ENCODE peak calls at places on chromosomes 6 and 20, in five cellular contexts. One of them, this sample, is unnamed.

GRCh38 chr6:145214570-145214969 is 520.8 kb downstream of the EPM2A start:
- DNase-seq in HepG2: peak; percentile 47
- DNase-seq in K562: peak; percentile 33
- DNase-seq in GM12878: no peak
- DNase-seq in H1: no peak
- DNase-seq in this sample: peak; percentile 36

GRCh38 chr6:22411408-22412105 is 114.7 kb upstream of the PRL start:
- DNase-seq in H1: no peak
- DNase-seq in K562: no peak
- DNase-seq in GM12878: no peak
- DNase-seq in HepG2: no peak
- DNase-seq in this sample: no peak

GRCh38 chr20:36919715-36920333 is 31.7 kb downstream of the SAMHD1 start:
- DNase-seq in GM12878: peak; percentile 13
- DNase-seq in H1: no peak
- DNase-seq in K562: peak; percentile 71
- DNase-seq in HepG2: peak; percentile 73
- DNase-seq in this sample: peak; percentile 49

GRCh38 chr6:107690864-107691661 is 133.1 kb downstream of the SCML4 start:
- DNase-seq in H1: no peak
- DNase-seq in HepG2: no peak
- DNase-seq in K562: no peak
- DNase-seq in GM12878: no peak
- DNase-seq in this sample: no peak

GRCh38 chr6:35024601-35025054 is 116.5 kb downstream of the TCP11 start:
- DNase-seq in GM12878: no peak
- DNase-seq in HepG2: peak; percentile 28
- DNase-seq in H1: no peak
- DNase-seq in K562: peak; percentile 65
- DNase-seq in this sample: peak; percentile 29

GRCh38 chr20:50207026-50207425 is 16.4 kb downstream of the CEBPB start:
- DNase-seq in GM12878: no peak
- DNase-seq in K562: no peak
- DNase-seq in HepG2: no peak
- DNase-seq in H1: no peak
- DNase-seq in this sample: no peak

GRCh38 chr6:46098678-46099077 is 31.1 kb upstream of the ENPP4 start:
- DNase-seq in K562: no peak
- DNase-seq in H1: no peak
- DNase-seq in HepG2: peak; percentile 68
- DNase-seq in GM12878: no peak
- DNase-seq in this sample: peak; percentile 51

GRCh38 chr20:47055699-47056369 is 161.2 kb downstream of the EYA2 start:
- DNase-seq in H1: no peak
- DNase-seq in K562: no peak
- DNase-seq in HepG2: no peak
- DNase-seq in GM12878: no peak
- DNase-seq in this sample: no peak

GRCh38 chr6:127446356-127446755 is 12.8 kb downstream of the KIAA0408 start:
- DNase-seq in H1: no peak
- DNase-seq in HepG2: no peak
- DNase-seq in GM12878: no peak
- DNase-seq in K562: no peak
- DNase-seq in this sample: no peak

GRCh38 chr6:11325431-11325830 is 93.0 kb upstream of the NEDD9 start:
- DNase-seq in K562: no peak
- DNase-seq in HepG2: no peak
- DNase-seq in H1: no peak
- DNase-seq in GM12878: no peak
- DNase-seq in this sample: no peak
- TF ChIP-seq JUND in K562: no peak
- TF ChIP-seq JUND in HepG2: no peak
- TF ChIP-seq JUND in H1: no peak
- TF ChIP-seq JUND in GM12878: no peak
- TF ChIP-seq JUND in this sample: no peak

GRCh38 chr20:63099426-63100267 is 92.9 kb upstream of the BHLHE23 start:
- DNase-seq in GM12878: no peak
- DNase-seq in K562: no peak
- DNase-seq in H1: no peak
- DNase-seq in HepG2: no peak
- DNase-seq in this sample: no peak

GRCh38 chr20:63097336-63097831 is 90.6 kb upstream of the BHLHE23 start:
- DNase-seq in HepG2: no peak
- DNase-seq in H1: no peak
- DNase-seq in GM12878: no peak
- DNase-seq in K562: no peak
- DNase-seq in this sample: no peak

GRCh38 chr20:63100401-63100925 is 93.7 kb upstream of the BHLHE23 start:
- DNase-seq in K562: no peak
- DNase-seq in HepG2: no peak
- DNase-seq in GM12878: no peak
- DNase-seq in H1: no peak
- DNase-seq in this sample: no peak

GRCh38 chr20:63096681-63097335 is 90.0 kb upstream of the BHLHE23 start:
- DNase-seq in HepG2: no peak
- DNase-seq in GM12878: no peak
- DNase-seq in H1: no peak
- DNase-seq in K562: no peak
- DNase-seq in this sample: no peak

GRCh38 chr20:63098195-63098810 is 91.5 kb upstream of the BHLHE23 start:
- DNase-seq in HepG2: no peak
- DNase-seq in GM12878: no peak
- DNase-seq in K562: no peak
- DNase-seq in H1: no peak
- DNase-seq in this sample: no peak
- TF ChIP-seq SRF in HepG2: no peak
- TF ChIP-seq SRF in GM12878: no peak
- TF ChIP-seq SRF in K562: no peak
- TF ChIP-seq SRF in H1: no peak
- TF ChIP-seq SRF in this sample: no peak

DNA sequence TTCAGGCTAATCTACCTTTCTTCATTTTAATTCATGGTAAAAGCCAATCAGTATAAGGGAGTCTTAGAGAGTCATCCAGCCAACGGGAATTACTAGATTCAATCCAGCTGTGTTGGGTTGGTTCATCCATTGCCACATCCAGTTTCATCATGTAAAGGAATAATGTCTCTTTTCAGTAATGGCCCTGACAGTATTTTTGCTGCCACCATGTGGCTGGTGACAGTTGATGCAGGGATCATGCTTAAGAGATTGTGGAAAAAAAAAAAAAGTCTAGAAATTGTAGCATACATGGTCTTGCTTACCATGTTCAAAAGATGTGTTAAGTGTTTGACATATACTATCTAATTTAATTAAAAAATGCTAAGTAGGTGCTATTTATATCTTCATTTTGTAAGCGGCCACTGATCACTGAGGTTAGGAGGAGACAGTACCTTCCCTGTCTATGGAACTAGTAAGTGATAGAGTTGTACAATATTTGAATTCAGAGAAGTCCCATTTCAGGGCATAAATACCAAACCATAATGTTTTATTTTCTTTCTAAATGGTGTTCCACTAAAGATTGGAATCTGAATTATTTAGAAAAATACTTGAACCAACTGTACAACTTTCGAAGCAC is 135.9 kb downstream of the KHDRBS2 start:
- DNase-seq in GM12878: no peak
- DNase-seq in K562: peak; percentile 19
- DNase-seq in HepG2: peak; percentile 72
- DNase-seq in H1: no peak
- DNase-seq in this sample: peak; percentile 6
- TF ChIP-seq ATF3 in GM12878: no peak
- TF ChIP-seq ATF3 in K562: no peak
- TF ChIP-seq ATF3 in HepG2: no peak
- TF ChIP-seq ATF3 in H1: no peak
- TF ChIP-seq ATF3 in this sample: no peak

GRCh38 chr20:1337441-1337840 is 8.5 kb upstream of the SDCBP2 start:
- DNase-seq in H1: no peak
- DNase-seq in GM12878: no peak
- DNase-seq in HepG2: no peak
- DNase-seq in K562: no peak
- DNase-seq in this sample: no peak

GRCh38 chr20:1335961-1336698 is 7.2 kb upstream of the SDCBP2 start:
- DNase-seq in GM12878: no peak
- DNase-seq in H1: no peak
- DNase-seq in HepG2: no peak
- DNase-seq in K562: no peak
- DNase-seq in this sample: no peak

GRCh38 chr20:1338096-1338495 is 9.2 kb upstream of the SDCBP2 start:
- DNase-seq in H1: no peak
- DNase-seq in K562: no peak
- DNase-seq in HepG2: no peak
- DNase-seq in GM12878: no peak
- DNase-seq in this sample: no peak

GRCh38 chr20:1338801-1339200 is 9.9 kb upstream of the SDCBP2 start:
- DNase-seq in GM12878: no peak
- DNase-seq in K562: no peak
- DNase-seq in H1: no peak
- DNase-seq in HepG2: no peak
- DNase-seq in this sample: no peak

DNA sequence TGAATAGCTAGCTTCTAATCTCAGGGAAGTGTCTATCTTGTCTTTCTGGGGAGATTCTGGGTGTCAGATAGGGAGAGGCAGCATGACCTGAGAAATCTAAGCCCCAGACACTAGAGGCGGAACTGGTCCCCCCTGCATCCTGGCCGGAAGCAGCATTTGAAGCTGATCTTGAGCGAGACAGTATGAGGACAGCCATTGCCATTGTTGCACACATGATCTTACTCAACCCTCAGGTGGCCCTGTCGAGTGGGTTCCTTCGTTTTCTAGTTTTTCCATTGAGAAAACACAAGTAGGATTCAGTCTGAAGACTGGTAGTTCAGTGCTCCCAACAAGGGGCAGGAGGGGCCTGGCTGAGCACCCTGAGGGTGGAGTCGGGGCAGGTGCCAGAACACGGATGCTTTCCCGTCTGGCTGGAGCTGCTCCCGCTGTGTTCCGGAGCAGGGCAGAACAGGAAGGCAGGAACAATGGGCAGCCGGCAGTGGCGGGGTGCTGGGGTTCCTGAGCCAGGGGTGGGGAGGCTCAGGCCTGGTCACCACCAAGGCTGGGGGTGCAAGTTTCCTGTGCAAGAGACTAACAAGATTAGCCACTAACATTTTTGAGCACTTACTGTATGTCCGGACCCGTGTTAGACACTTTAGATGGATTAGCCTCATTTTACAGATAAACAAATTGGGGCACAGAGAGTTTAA is 7.9 kb upstream of the SDCBP2 start:
- DNase-seq in K562: no peak
- DNase-seq in H1: no peak
- DNase-seq in HepG2: no peak
- DNase-seq in GM12878: no peak
- DNase-seq in this sample: no peak
- TF ChIP-seq JUND in K562: no peak
- TF ChIP-seq JUND in H1: no peak
- TF ChIP-seq JUND in HepG2: no peak
- TF ChIP-seq JUND in GM12878: no peak
- TF ChIP-seq JUND in this sample: no peak

GRCh38 chr6:122730775-122731386 is 48.6 kb upstream of the FABP7 start:
- DNase-seq in H1: no peak
- DNase-seq in K562: peak; percentile 57
- DNase-seq in HepG2: peak; percentile 41
- DNase-seq in GM12878: no peak
- DNase-seq in this sample: no peak
- TF ChIP-seq SRF in H1: no peak
- TF ChIP-seq SRF in K562: no peak
- TF ChIP-seq SRF in HepG2: no peak
- TF ChIP-seq SRF in GM12878: no peak
- TF ChIP-seq SRF in this sample: no peak

GRCh38 chr6:128803911-128804310 is 79.0 kb upstream of the LAMA2 start:
- DNase-seq in H1: no peak
- DNase-seq in K562: no peak
- DNase-seq in GM12878: no peak
- DNase-seq in HepG2: no peak
- DNase-seq in this sample: no peak

GRCh38 chr6:128808856-128809255 is 74.1 kb upstream of the LAMA2 start:
- DNase-seq in H1: no peak
- DNase-seq in HepG2: no peak
- DNase-seq in GM12878: no peak
- DNase-seq in K562: no peak
- DNase-seq in this sample: no peak

GRCh38 chr6:128806274-128806673 is 76.7 kb upstream of the LAMA2 start:
- DNase-seq in K562: no peak
- DNase-seq in HepG2: no peak
- DNase-seq in GM12878: no peak
- DNase-seq in H1: no peak
- DNase-seq in this sample: no peak

GRCh38 chr6:128801621-128802020 is 81.3 kb upstream of the LAMA2 start:
- DNase-seq in H1: no peak
- DNase-seq in HepG2: no peak
- DNase-seq in K562: no peak
- DNase-seq in GM12878: no peak
- DNase-seq in this sample: no peak

DNA sequence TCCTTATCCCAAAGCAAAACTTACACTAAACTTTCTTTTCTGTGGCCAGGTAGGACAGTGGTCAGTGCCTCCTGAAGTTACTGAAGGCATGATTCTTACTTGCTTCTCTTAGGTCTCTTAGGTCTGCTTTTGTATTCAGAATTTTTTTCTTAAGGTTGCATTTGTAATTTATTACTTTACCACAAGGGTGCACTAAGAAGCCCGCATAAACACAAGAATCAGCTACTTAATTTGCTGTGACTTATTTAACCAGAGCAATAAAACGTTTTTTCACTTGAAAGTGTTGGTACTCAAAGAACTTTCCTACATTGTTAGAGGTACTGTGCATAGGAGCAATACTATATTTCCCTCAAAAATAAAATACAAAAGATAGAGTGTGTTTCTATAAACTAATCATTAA is 75.4 kb upstream of the LAMA2 start:
- DNase-seq in H1: no peak
- DNase-seq in GM12878: no peak
- DNase-seq in HepG2: peak; percentile 16
- DNase-seq in K562: no peak
- DNase-seq in this sample: peak; percentile 34
- TF ChIP-seq ATF3 in H1: no peak
- TF ChIP-seq ATF3 in GM12878: no peak
- TF ChIP-seq ATF3 in HepG2: no peak
- TF ChIP-seq ATF3 in K562: no peak
- TF ChIP-seq ATF3 in this sample: no peak

This sample was measured in HCT116.